ENCODE peak calls at places on chromosomes 5 and 9, in six cellular contexts. B, E, K, L, M and T are unnamed samples.
A peak's percentile ranks its signal among the peaks of the same experiment; 100 is the strongest.

GRCh38 chr5:113663879-113664278 is 150.4 kb downstream of the YTHDC2 start:
- DNase-seq in B (peak; percentile 69), E (no peak), K (peak; percentile 79), L (peak; percentile 42), M (no peak), T (peak; percentile 55)

GRCh38 chr9:113709721-113710120 is 166.4 kb upstream of the ZNF618 start:
- DNase-seq in B (no peak), E (no peak), K (no peak), L (peak; percentile 1), M (no peak), T (no peak)

GRCh38 chr5:141501805-141502204 is 12.9 kb downstream of the PCDHGC5 start:
- DNase-seq in B (no peak), E (no peak), K (no peak), L (no peak), M (no peak), T (no peak)

GRCh38 chr5:144142826-144143167 is 27.7 kb downstream of the YIPF5 start:
- DNase-seq in B (no peak), E (no peak), K (no peak), L (no peak), M (no peak), T (no peak)

GRCh38 chr9:87193925-87194380 is 246.6 kb upstream of the GAS1 start:
- DNase-seq in B (no peak), E (no peak), K (no peak), L (no peak), M (no peak), T (no peak)

GRCh38 chr5:145450286-145450969 is 384.7 kb downstream of the PRELID2 start:
- DNase-seq in B (no peak), E (no peak), K (no peak), L (no peak), M (no peak), T (no peak)

GRCh38 chr5:139900546-139901250 is 105.1 kb downstream of the PSD2 start:
- DNase-seq in B (no peak), E (no peak), K (no peak), L (no peak), M (no peak), T (no peak)

GRCh38 chr9:128108784-128109709 is 18.5 kb downstream of the PTGES2 start:
- DNase-seq in B (no peak), E (no peak), K (no peak), L (no peak), M (no peak), T (peak; percentile 62)

GRCh38 chr9:73081979-73082657 is 69.5 kb upstream of the ANXA1 start:
- DNase-seq in B (peak; percentile 43), E (no peak), K (peak; percentile 67), L (no peak), M (no peak), T (peak; percentile 47)

GRCh38 chr9:20558609-20559016 is 63.7 kb downstream of the MLLT3 start:
- DNase-seq in B (peak; percentile 85), E (no peak), K (peak; percentile 58), L (no peak), M (no peak), T (no peak)

GRCh38 chr5:156473271-156473935 is 146.4 kb downstream of the SGCD start:
- DNase-seq in B (no peak), E (no peak), K (no peak), L (no peak), M (no peak), T (no peak)

GRCh38 chr9:134602547-134603362 is 38.8 kb upstream of the COL5A1 start:
- DNase-seq in B (peak; percentile 86), E (peak; percentile 14), K (peak; percentile 99), L (peak; percentile 9), M (peak; percentile 88), T (no peak)

GRCh38 chr9:89814340-89815040 is 209.7 kb downstream of the GADD45G start:
- DNase-seq in B (no peak), E (peak; percentile 24), K (no peak), L (no peak), M (no peak), T (no peak)

GRCh38 chr5:6590581-6590980 is 42.3 kb downstream of the NSUN2 start:
- DNase-seq in B (no peak), E (no peak), K (no peak), L (no peak), M (no peak), T (no peak)

GRCh38 chr5:53642006-53642405 is 81.6 kb downstream of the NDUFS4 start:
- DNase-seq in B (no peak), E (no peak), K (peak; percentile 7), L (no peak), M (no peak), T (no peak)

GRCh38 chr5:141508808-141509611 is 20.1 kb downstream of the PCDHGC5 start:
- DNase-seq in B (peak; percentile 79), E (peak; percentile 29), K (peak; percentile 87), L (no peak), M (peak; percentile 81), T (peak; percentile 24)

GRCh38 chr5:150521939-150522503 is 14.1 kb downstream of the NDST1 start:
- DNase-seq in B (no peak), E (no peak), K (no peak), L (no peak), M (no peak), T (peak; percentile 39)
- H3K4me1 ChIP-seq in B (peaks cover 15% of the 10 kb centered on the region), E (no peaks in the 10 kb centered on the region), K (peaks cover 3% of the 10 kb centered on the region), L (peaks cover 18% of the 10 kb centered on the region), M (no peaks in the 10 kb centered on the region), T (peaks cover 37% of the 10 kb centered on the region)

GRCh38 chr9:105344283-105344682 is 99.8 kb downstream of the SLC44A1 start:
- DNase-seq in B (no peak), E (no peak), K (no peak), L (no peak), M (no peak), T (no peak)

GRCh38 chr9:105338308-105338707 is 93.9 kb downstream of the SLC44A1 start:
- DNase-seq in B (no peak), E (no peak), K (no peak), L (no peak), M (no peak), T (no peak)

GRCh38 chr9:105339849-105340248 is 95.4 kb downstream of the SLC44A1 start:
- DNase-seq in B (no peak), E (no peak), K (no peak), L (no peak), M (no peak), T (no peak)

GRCh38 chr9:105346273-105346672 is 101.6 kb upstream of the FSD1L start:
- DNase-seq in B (no peak), E (no peak), K (no peak), L (no peak), M (no peak), T (no peak)

DNA sequence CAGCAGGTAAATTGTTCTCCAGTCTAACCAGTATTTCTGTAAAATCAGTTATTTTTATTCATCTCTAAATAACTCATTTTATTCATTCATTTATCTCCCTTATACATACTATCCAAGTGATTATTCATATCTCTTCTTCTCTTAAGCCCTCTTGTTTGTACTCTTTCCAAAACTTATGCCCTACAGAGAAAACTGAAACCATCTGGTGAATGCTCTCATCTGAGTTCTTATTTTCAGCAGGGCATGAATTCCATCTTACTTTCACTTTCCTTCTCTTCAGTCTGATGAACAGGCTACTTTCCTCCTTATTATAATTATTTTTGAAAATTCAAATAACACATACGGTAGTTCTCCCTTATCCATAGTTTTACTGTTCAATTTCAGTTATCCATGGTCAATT is 97.3 kb downstream of the SLC44A1 start:
- DNase-seq in B (no peak), E (no peak), K (no peak), L (no peak), M (no peak), T (no peak)
- H3K4me3 ChIP-seq in B (no peak overlapping the region), E (no peak overlapping the region), K (no peak overlapping the region), L (no peak overlapping the region), M (no peak overlapping the region), T (no peak overlapping the region)

GRCh38 chr9:120473626-120474025 is 106.3 kb downstream of the CDK5RAP2 start:
- DNase-seq in B (no peak), E (no peak), K (no peak), L (no peak), M (no peak), T (no peak)
- H3K36me3 ChIP-seq in B (peaks cover 23% of the 10 kb centered on the region), E (no peaks in the 10 kb centered on the region), K (peaks cover 2% of the 10 kb centered on the region), L (no peaks in the 10 kb centered on the region), M (no peaks in the 10 kb centered on the region), T (no peaks in the 10 kb centered on the region)

DNA sequence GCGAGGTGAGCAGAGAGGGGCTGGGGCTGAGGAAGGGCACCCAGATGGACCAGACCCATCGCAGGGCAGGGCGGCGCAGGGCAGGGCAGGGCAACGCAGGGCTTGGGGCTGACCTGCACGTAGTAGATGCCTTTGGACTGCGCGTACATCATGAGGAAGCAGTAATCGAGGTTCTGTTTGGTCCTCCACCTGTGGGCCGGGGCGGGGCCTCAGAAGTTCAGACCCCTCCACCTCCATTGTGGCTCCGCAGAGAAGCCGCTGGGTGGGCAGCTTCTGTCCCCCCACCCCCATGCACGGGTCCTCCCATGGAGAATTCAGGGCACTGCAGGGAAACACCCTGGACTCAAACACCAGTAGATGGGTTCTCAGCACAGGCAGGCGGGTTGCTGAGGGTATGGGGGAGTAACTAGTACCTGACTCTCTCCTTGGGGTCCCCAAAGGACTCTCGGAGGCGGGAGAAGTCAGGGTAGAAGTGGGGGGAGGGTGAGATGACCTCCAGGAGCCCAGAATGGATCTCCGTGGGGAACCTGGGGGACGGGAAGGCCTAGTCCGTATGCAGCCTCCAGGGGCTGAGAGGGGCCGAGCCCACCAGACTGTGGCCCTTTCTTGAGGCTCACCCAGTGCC is 6.4 kb downstream of the LTC4S start:
- DNase-seq in B (no peak), E (no peak), K (no peak), L (no peak), M (no peak), T (no peak)
- H3K4me1 ChIP-seq in B (peaks cover 32% of the 10 kb centered on the region), E (peaks cover 16% of the 10 kb centered on the region), K (peaks cover 3% of the 10 kb centered on the region), L (peaks cover 35% of the 10 kb centered on the region), M (no peaks in the 10 kb centered on the region), T (peaks cover 46% of the 10 kb centered on the region)

GRCh38 chr9:136643596-136644342 is 18.9 kb upstream of the EGFL7 start:
- DNase-seq in B (no peak), E (no peak), K (no peak), L (no peak), M (no peak), T (no peak)
- H3K4me3 ChIP-seq in B (peak overlapping the region; percentile 53), E (peak overlapping the region; percentile 18), K (no peak overlapping the region), L (peak overlapping the region; percentile 1), M (peak overlapping the region; percentile 4), T (no peak overlapping the region)

GRCh38 chr5:154956712-154957111 is 15.8 kb downstream of the MRPL22 start:
- DNase-seq in B (no peak), E (no peak), K (no peak), L (no peak), M (no peak), T (no peak)
- H3K36me3 ChIP-seq in B (peaks cover 14% of the 10 kb centered on the region), E (no peaks in the 10 kb centered on the region), K (no peaks in the 10 kb centered on the region), L (peaks cover 12% of the 10 kb centered on the region), M (no peaks in the 10 kb centered on the region), T (no peaks in the 10 kb centered on the region)

GRCh38 chr9:112581469-112582176 is 95.0 kb downstream of the KIAA1958 start:
- DNase-seq in B (no peak), E (no peak), K (peak; percentile 32), L (no peak), M (no peak), T (no peak)
- H3K4me1 ChIP-seq in B (no peaks in the 10 kb centered on the region), E (no peaks in the 10 kb centered on the region), K (peaks cover 4% of the 10 kb centered on the region), L (no peaks in the 10 kb centered on the region), M (no peaks in the 10 kb centered on the region), T (no peaks in the 10 kb centered on the region)

GRCh38 chr5:124235031-124235562 is 511.3 kb downstream of the ZNF608 start:
- DNase-seq in B (no peak), E (no peak), K (peak; percentile 23), L (no peak), M (no peak), T (no peak)
- H3K4me3 ChIP-seq in B (no peak overlapping the region), E (no peak overlapping the region), K (no peak overlapping the region), L (no peak overlapping the region), M (no peak overlapping the region), T (no peak overlapping the region)